ENCODE peak calls at places on chromosomes 16 and 17, in seven cellular contexts. One of them, this sample, is unnamed.

GRCh38 chr16:48102083-48103008 is 53.4 kb downstream of the ABCC12 start:
- DNase-seq in lung: no peak
- DNase-seq in endodermal cell: no peak
- DNase-seq in DND-41: no peak
- DNase-seq in tibial nerve: no peak
- DNase-seq in AG10803: no peak
- DNase-seq in AG04450: no peak
- DNase-seq in this sample: no peak

GRCh38 chr17:354651-355556 is 2.3 kb upstream of the RPH3AL start:
- DNase-seq in lung: peak
- DNase-seq in AG10803: no peak
- DNase-seq in DND-41: no peak
- DNase-seq in endodermal cell: no peak
- DNase-seq in tibial nerve: no peak
- DNase-seq in AG04450: no peak
- DNase-seq in this sample: no peak

GRCh38 chr17:79826210-79826680 is 13.0 kb downstream of the CBX4 start:
- DNase-seq in AG04450: no peak
- DNase-seq in endodermal cell: no peak
- DNase-seq in lung: no peak
- DNase-seq in DND-41: no peak
- DNase-seq in tibial nerve: no peak
- DNase-seq in AG10803: no peak
- DNase-seq in this sample: no peak

GRCh38 chr16:4839942-4840341 is 7.1 kb downstream of the GLYR1 start:
- DNase-seq in lung: no peak
- DNase-seq in AG04450: no peak
- DNase-seq in endodermal cell: no peak
- DNase-seq in tibial nerve: no peak
- DNase-seq in AG10803: no peak
- DNase-seq in DND-41: no peak
- DNase-seq in this sample: no peak

GRCh38 chr16:31000671-31001382 is 9.6 kb downstream of the STX1B start:
- DNase-seq in AG04450: no peak
- DNase-seq in DND-41: no peak
- DNase-seq in endodermal cell: no peak
- DNase-seq in AG10803: no peak
- DNase-seq in lung: no peak
- DNase-seq in tibial nerve: no peak
- DNase-seq in this sample: no peak

GRCh38 chr17:77419547-77420475 is 279.0 kb downstream of the SEC14L1 start:
- DNase-seq in endodermal cell: peak
- DNase-seq in AG04450: no peak
- DNase-seq in lung: no peak
- DNase-seq in DND-41: peak
- DNase-seq in AG10803: peak
- DNase-seq in tibial nerve: no peak
- DNase-seq in this sample: no peak

GRCh38 chr17:76715462-76715830 is 4.7 kb upstream of the MXRA7 start:
- DNase-seq in tibial nerve: no peak
- DNase-seq in AG10803: no peak
- DNase-seq in DND-41: no peak
- DNase-seq in AG04450: no peak
- DNase-seq in lung: no peak
- DNase-seq in endodermal cell: no peak
- DNase-seq in this sample: no peak

GRCh38 chr17:2421315-2422147 is 20.7 kb upstream of the MNT start:
- DNase-seq in lung: no peak
- DNase-seq in DND-41: no peak
- DNase-seq in endodermal cell: peak
- DNase-seq in tibial nerve: no peak
- DNase-seq in AG10803: no peak
- DNase-seq in AG04450: no peak
- DNase-seq in this sample: no peak

GRCh38 chr16:50297301-50298074 is 31.1 kb downstream of the ADCY7 start:
- DNase-seq in DND-41: no peak
- DNase-seq in AG04450: no peak
- DNase-seq in endodermal cell: peak
- DNase-seq in AG10803: no peak
- DNase-seq in tibial nerve: no peak
- DNase-seq in lung: no peak
- DNase-seq in this sample: no peak

GRCh38 chr16:46569231-46569735 is 51.9 kb downstream of the SHCBP1 start:
- DNase-seq in DND-41: no peak
- DNase-seq in tibial nerve: no peak
- DNase-seq in endodermal cell: no peak
- DNase-seq in AG10803: no peak
- DNase-seq in lung: no peak
- DNase-seq in AG04450: no peak
- DNase-seq in this sample: no peak

GRCh38 chr17:77963441-77963840 is 4.9 kb downstream of the TNRC6C start:
- DNase-seq in AG04450: peak
- DNase-seq in tibial nerve: peak
- DNase-seq in endodermal cell: no peak
- DNase-seq in AG10803: peak
- DNase-seq in lung: no peak
- DNase-seq in DND-41: peak
- DNase-seq in this sample: no peak

GRCh38 chr17:67628580-67629013 is 89.1 kb upstream of the NOL11 start:
- DNase-seq in lung: peak
- DNase-seq in tibial nerve: no peak
- DNase-seq in endodermal cell: peak
- DNase-seq in DND-41: no peak
- DNase-seq in AG10803: no peak
- DNase-seq in AG04450: no peak
- DNase-seq in this sample: no peak

DNA sequence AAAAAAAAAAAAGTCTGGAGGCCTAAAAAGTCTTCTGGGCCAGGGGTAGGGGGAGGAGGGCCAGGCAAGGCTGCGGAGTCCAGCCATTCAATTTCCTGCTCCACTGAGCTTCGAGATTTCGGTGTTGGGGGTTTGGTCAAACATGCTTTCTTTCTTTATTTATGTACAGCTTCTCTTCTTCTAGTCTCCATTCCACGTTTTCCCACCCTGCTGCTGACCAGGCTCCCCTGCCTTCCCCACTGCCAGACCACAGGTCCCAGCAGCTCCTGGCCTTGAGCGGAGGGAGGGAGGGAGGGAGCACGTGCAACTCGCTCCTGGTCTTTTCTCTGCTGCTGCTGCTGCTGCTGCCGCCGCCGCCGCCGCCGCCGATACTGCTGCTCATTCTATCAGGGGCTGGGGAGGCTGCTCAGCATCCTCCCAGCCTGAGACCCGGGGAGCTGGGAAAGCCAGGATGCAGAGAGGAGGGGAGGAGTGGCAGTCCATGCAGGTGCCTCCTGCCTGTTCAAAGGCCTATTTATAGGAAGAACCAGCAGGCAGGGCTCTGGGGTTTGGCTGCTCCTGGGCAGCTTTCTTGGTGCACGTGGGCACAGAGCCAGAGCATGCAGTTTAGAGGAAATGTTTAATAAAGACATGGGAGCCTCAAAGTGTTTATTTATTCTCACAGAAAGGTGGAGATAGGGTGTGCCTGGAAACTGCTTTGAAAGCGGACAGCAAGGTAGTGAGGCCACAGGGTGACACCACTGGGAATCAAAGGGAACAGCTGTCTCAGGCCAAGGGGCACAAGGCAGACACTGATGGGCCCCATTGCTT is 23.4 kb upstream of the ZFHX3 start:
- DNase-seq in tibial nerve: no peak
- DNase-seq in endodermal cell: peak
- DNase-seq in lung: no peak
- DNase-seq in AG10803: no peak
- DNase-seq in DND-41: no peak
- DNase-seq in AG04450: no peak
- DNase-seq in this sample: no peak
- H3K4me3 ChIP-seq in tibial nerve: no peak
- H3K4me3 ChIP-seq in endodermal cell: peak
- H3K4me3 ChIP-seq in lung: no peak
- H3K4me3 ChIP-seq in AG10803: peak
- H3K4me3 ChIP-seq in DND-41: no peak
- H3K4me3 ChIP-seq in AG04450: no peak
- H3K4me3 ChIP-seq in this sample: peak

DNA sequence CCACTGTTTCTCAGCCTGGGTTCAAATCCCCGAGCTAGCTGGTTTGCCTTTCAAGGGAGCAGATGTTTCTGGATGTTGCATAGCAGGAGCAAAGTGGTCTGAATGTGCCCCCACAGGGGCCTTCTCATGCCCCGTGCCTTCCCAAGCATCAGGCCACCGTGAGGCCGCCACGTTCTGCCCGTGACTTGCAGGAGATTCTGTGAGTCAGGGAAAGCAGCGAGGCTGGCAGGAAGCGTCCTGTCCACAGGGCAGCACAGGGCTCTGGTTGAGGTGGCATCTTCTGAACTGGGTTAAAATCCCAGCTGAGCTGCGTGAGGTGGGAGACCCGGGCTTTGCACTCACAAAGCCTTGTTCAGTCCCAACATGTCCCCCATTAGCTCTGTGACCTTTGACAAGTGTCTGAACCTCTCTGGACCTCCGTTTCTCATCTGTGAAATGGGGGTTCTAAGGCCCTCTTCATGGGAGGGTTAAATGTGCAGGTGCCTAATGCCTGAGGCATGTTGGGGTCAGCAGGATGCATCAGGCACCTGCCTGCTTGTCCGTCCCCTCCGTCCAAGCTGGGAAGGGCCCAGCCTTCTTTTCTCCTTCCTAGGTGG is 94.8 kb upstream of the PLCG2 start:
- DNase-seq in AG04450: no peak
- DNase-seq in lung: no peak
- DNase-seq in AG10803: no peak
- DNase-seq in endodermal cell: no peak
- DNase-seq in DND-41: no peak
- DNase-seq in tibial nerve: no peak
- DNase-seq in this sample: no peak
- TF ChIP-seq CTCF in AG04450: no peak
- TF ChIP-seq CTCF in lung: no peak
- TF ChIP-seq CTCF in AG10803: no peak
- TF ChIP-seq CTCF in endodermal cell: no peak
- TF ChIP-seq CTCF in DND-41: no peak
- TF ChIP-seq CTCF in tibial nerve: no peak
- TF ChIP-seq CTCF in this sample: no peak

GRCh38 chr17:57999496-58000017 is 7.5 kb downstream of the SRSF1 start:
- DNase-seq in AG10803: peak
- DNase-seq in AG04450: peak
- DNase-seq in tibial nerve: no peak
- DNase-seq in lung: no peak
- DNase-seq in endodermal cell: no peak
- DNase-seq in DND-41: no peak
- DNase-seq in this sample: no peak

GRCh38 chr17:57995076-57995956 is 7.3 kb upstream of the VEZF1 start:
- DNase-seq in endodermal cell: peak
- DNase-seq in AG10803: peak
- DNase-seq in DND-41: peak
- DNase-seq in AG04450: peak
- DNase-seq in lung: peak
- DNase-seq in tibial nerve: no peak
- DNase-seq in this sample: peak

GRCh38 chr17:57998234-57998746 is 8.8 kb downstream of the SRSF1 start:
- DNase-seq in lung: no peak
- DNase-seq in tibial nerve: no peak
- DNase-seq in AG10803: no peak
- DNase-seq in AG04450: no peak
- DNase-seq in DND-41: no peak
- DNase-seq in endodermal cell: no peak
- DNase-seq in this sample: no peak

GRCh38 chr17:57999010-57999495 is 8.0 kb downstream of the SRSF1 start:
- DNase-seq in AG04450: no peak
- DNase-seq in AG10803: no peak
- DNase-seq in lung: no peak
- DNase-seq in tibial nerve: no peak
- DNase-seq in DND-41: no peak
- DNase-seq in endodermal cell: no peak
- DNase-seq in this sample: no peak

DNA sequence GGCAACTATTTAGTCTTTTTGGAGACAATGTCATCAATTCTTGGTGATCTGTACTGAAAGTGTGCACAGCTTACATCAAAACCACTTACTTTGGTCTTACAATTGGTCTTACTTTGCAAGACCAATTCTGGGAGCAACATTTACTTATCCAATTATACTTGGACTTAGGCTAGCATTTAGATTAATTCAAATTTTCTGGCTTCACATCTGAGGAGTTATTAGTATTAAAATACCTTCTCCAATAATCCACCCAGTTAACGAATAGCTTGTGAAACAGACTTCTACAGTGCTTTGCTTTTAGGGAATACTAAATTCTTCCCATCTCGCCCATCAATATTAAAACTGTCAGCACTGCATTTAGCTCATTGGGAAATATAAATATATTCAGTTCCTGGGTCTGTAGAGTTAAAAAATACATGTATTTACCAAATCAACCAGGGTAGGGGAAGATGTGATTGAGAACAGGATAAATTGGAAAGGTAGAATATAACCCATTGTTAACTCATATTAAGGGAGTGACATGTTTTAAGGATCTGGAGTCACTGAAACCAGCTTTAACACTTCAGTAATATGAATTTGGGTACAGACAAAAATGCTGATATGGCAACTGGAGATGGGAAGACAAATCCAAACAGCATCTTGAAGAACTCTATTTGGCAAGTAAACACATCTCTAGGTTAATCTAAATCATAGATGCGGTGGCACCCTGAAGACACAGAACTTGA is 9.2 kb upstream of the VEZF1 start:
- DNase-seq in DND-41: no peak
- DNase-seq in endodermal cell: no peak
- DNase-seq in AG04450: no peak
- DNase-seq in tibial nerve: no peak
- DNase-seq in AG10803: no peak
- DNase-seq in lung: no peak
- DNase-seq in this sample: no peak
- H3K4me3 ChIP-seq in DND-41: no peak
- H3K4me3 ChIP-seq in endodermal cell: no peak
- H3K4me3 ChIP-seq in AG04450: no peak
- H3K4me3 ChIP-seq in tibial nerve: no peak
- H3K4me3 ChIP-seq in AG10803: no peak
- H3K4me3 ChIP-seq in lung: no peak
- H3K4me3 ChIP-seq in this sample: no peak

GRCh38 chr16:17548825-17549224 is 78.1 kb upstream of the XYLT1 start:
- DNase-seq in AG10803: no peak
- DNase-seq in DND-41: no peak
- DNase-seq in lung: no peak
- DNase-seq in tibial nerve: no peak
- DNase-seq in endodermal cell: no peak
- DNase-seq in AG04450: no peak
- DNase-seq in this sample: no peak

GRCh38 chr16:17543073-17543472 is 72.3 kb upstream of the XYLT1 start:
- DNase-seq in lung: no peak
- DNase-seq in AG04450: no peak
- DNase-seq in AG10803: no peak
- DNase-seq in tibial nerve: no peak
- DNase-seq in endodermal cell: no peak
- DNase-seq in DND-41: no peak
- DNase-seq in this sample: no peak

GRCh38 chr16:17544304-17544703 is 73.5 kb upstream of the XYLT1 start:
- DNase-seq in DND-41: no peak
- DNase-seq in AG10803: no peak
- DNase-seq in lung: no peak
- DNase-seq in tibial nerve: no peak
- DNase-seq in AG04450: no peak
- DNase-seq in endodermal cell: no peak
- DNase-seq in this sample: no peak

GRCh38 chr16:17541324-17541723 is 70.6 kb upstream of the XYLT1 start:
- DNase-seq in endodermal cell: no peak
- DNase-seq in AG10803: no peak
- DNase-seq in AG04450: no peak
- DNase-seq in lung: no peak
- DNase-seq in tibial nerve: no peak
- DNase-seq in DND-41: no peak
- DNase-seq in this sample: no peak

GRCh38 chr16:17544785-17545184 is 74.0 kb upstream of the XYLT1 start:
- DNase-seq in tibial nerve: no peak
- DNase-seq in AG04450: no peak
- DNase-seq in AG10803: no peak
- DNase-seq in endodermal cell: peak
- DNase-seq in lung: no peak
- DNase-seq in DND-41: no peak
- DNase-seq in this sample: no peak
- TF ChIP-seq CTCF in tibial nerve: no peak
- TF ChIP-seq CTCF in AG04450: peak
- TF ChIP-seq CTCF in AG10803: peak
- TF ChIP-seq CTCF in endodermal cell: peak
- TF ChIP-seq CTCF in lung: no peak
- TF ChIP-seq CTCF in DND-41: peak
- TF ChIP-seq CTCF in this sample: no peak

This sample was measured in thoracic aorta.